ENCODE peak calls at places on chromosome 15, in six cellular contexts. P is PC-3, R is GM23248, J is IMR-90, C is H9, D is fibroblast of lung. G is an unnamed sample. For H4K20me1 and H3K9me3, the result is how much of the 10 kb centered on the place peaks cover.

GRCh38 chr15:68526269-68526668 is 52.5 kb upstream of the CORO2B start:
- DNase-seq in J (peak), C (no peak), R (peak), D (peak), P (peak), G (no peak)

GRCh38 chr15:98903377-98904018 is 104.1 kb downstream of the PGPEP1L start:
- DNase-seq in R (peak), D (peak), J (peak), C (no peak), P (peak), G (no peak)

GRCh38 chr15:54518145-54518941 is 540.1 kb downstream of the UNC13C start:
- DNase-seq in J (no peak), P (no peak), D (no peak), C (no peak), R (no peak), G (peak)

GRCh38 chr15:55742927-55743614 is at the start of gene PRTG:
- DNase-seq in D (peak), C (peak), J (peak), R (peak), P (peak), G (peak)

GRCh38 chr15:63035977-63036376 is 6.6 kb upstream of the TPM1 start:
- DNase-seq in P (no peak), C (no peak), R (no peak), J (no peak), D (no peak), G (no peak)

GRCh38 chr15:89654847-89655805 is at the start of gene KIF7:
- DNase-seq in C (peak), J (peak), P (peak), D (peak), R (peak), G (peak)

GRCh38 chr15:86384191-86384590 is 304.5 kb downstream of the AGBL1 start:
- DNase-seq in R (no peak), D (no peak), C (no peak), P (no peak), J (no peak), G (no peak)

GRCh38 chr15:45084163-45084562 is 29.8 kb downstream of the DUOX2 start:
- DNase-seq in C (no peak), R (no peak), J (no peak), D (no peak), P (no peak), G (no peak)

GRCh38 chr15:49135342-49135857 is 20.0 kb downstream of the COPS2 start:
- DNase-seq in C (no peak), P (no peak), D (peak), J (peak), R (peak), G (no peak)

GRCh38 chr15:31459011-31459748 is 132.5 kb downstream of the KLF13 start:
- DNase-seq in R (peak), D (no peak), J (peak), P (no peak), C (no peak), G (no peak)

GRCh38 chr15:43440721-43441281 is 52.2 kb downstream of the TP53BP1 start:
- DNase-seq in R (peak), J (peak), P (peak), C (peak), D (peak), G (peak)

GRCh38 chr15:89462198-89462912 is 34.0 kb downstream of the RHCG start:
- DNase-seq in R (peak), D (peak), J (peak), P (no peak), C (no peak), G (no peak)

GRCh38 chr15:72758195-72758594 is 25.4 kb downstream of the ADPGK start:
- DNase-seq in P (peak), D (peak), J (peak), C (no peak), R (peak), G (peak)

GRCh38 chr15:93196136-93196670 is 107.2 kb upstream of the RGMA start:
- DNase-seq in P (no peak), J (no peak), R (no peak), D (no peak), C (no peak), G (no peak)

GRCh38 chr15:52013151-52013791 is 5.7 kb upstream of the MAPK6 start:
- DNase-seq in C (no peak), R (peak), D (peak), P (peak), J (peak), G (no peak)

GRCh38 chr15:60004846-60005351 is 788 bp downstream of the FOXB1 start:
- DNase-seq in R (peak), C (peak), D (peak), J (peak), P (no peak), G (no peak)
- H4K20me1 ChIP-seq in R (under half), C (under half), D (under half), J (under half), P (under half), G (under half)

GRCh38 chr15:40197434-40197833 is 36.6 kb downstream of the BUB1B start:
- DNase-seq in C (no peak), D (no peak), J (no peak), P (no peak), R (no peak), G (no peak)

GRCh38 chr15:40190591-40190990 is 29.7 kb downstream of the BUB1B start:
- DNase-seq in C (no peak), J (peak), P (peak), D (peak), R (peak), G (no peak)

GRCh38 chr15:40198364-40199085 is 37.7 kb downstream of the BUB1B start:
- DNase-seq in P (no peak), J (no peak), D (no peak), C (no peak), R (no peak), G (no peak)

DNA sequence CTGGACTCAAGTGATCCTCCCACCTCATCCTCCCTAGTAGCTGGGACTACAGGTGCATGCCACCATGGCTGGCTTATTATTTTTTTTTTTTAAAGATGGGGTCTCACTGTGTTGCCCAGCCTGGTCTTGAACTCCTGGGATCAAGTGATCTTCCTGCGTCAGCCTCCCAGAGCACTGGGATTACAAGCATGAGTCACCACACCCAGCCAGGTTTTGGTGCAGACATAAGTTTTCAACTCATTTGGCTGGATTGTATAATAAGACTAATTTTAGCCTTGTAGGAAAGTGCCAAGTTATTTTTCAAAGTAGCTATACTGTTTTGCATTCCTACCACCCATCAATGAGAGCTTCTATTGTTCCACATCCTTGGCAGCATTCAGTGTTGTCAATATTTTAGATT is 32.1 kb downstream of the BUB1B start:
- DNase-seq in R (peak), D (peak), P (no peak), J (peak), C (no peak), G (no peak)
- H3K9me3 ChIP-seq in R (under half), D (under half), P (under half), J (under half), C (under half), G (under half)

GRCh38 chr15:80109388-80109787 is 43.4 kb upstream of the FAH start:
- DNase-seq in C (no peak), D (no peak), P (no peak), R (no peak), J (no peak), G (no peak)
- H4K20me1 ChIP-seq in C (under half), D (under half), P (under half), R (under half), J (under half), G (half or more)

GRCh38 chr15:76270876-76271275 is 40.4 kb downstream of the ETFA start:
- DNase-seq in D (no peak), P (no peak), C (no peak), R (no peak), J (no peak), G (no peak)

DNA sequence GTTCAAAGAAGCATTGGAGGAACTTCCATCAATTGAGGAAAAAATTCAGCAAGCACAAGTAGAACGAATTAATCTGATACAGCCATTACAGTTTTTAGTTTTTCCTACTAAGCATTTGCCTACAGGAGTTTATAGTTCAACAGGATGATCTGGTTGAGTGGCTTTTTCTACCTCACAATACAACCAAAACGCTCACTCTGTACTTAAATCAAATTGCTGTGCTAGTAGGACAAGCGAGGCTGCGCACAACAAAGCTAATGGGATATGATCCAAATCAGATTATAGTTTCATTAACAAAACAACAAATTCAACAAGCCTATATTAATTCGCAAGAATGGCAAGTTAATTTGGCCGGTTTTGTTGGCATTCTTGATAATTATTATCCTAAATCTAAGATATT is 44.2 kb downstream of the ETFA start:
- DNase-seq in P (no peak), J (no peak), C (no peak), R (no peak), D (no peak), G (no peak)
- H3K9me3 ChIP-seq in P (under half), J (under half), C (under half), R (under half), D (under half), G (under half)

DNA sequence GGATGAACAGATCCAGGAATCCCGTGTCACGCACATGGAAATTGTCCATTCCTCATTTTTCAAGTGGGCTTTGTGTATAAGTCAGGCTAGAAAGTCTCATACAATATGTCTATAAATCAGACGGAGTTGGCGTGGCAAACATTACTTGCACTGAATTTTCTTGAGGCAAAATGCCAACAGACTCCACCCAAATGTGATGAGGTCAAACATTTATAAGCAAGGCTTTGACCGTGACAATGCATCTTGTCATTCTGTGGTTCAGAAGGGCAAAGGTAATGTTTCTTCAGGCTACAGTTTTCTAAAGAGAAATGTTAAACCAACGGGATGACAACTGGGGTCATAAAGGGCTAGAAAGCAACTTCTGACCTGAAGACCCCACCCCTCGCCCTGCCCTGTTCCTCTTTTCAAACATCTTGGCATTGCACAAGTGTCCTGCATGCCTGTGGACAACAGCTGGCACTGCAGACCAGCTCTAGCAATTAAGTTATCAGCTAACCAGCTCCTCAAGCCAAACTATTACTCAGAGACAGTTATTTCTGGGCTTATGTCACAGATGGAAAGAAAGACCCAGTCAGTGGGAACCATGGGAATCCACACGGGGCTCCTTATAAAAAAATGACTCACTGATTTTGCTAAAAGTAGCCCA is 36.5 kb upstream of the SPTBN5 start:
- DNase-seq in P (peak), R (peak), C (no peak), J (peak), D (peak), G (peak)
- H4K20me1 ChIP-seq in P (under half), R (under half), C (under half), J (under half), D (under half), G (under half)

GRCh38 chr15:75117993-75118392 is 83.7 kb upstream of the C15orf39 start:
- DNase-seq in D (no peak), R (no peak), P (no peak), C (no peak), J (no peak), G (no peak)
- H3K9me3 ChIP-seq in D (under half), R (under half), P (under half), C (under half), J (under half), G (under half)

GRCh38 chr15:26314577-26314976 is 451.4 kb upstream of the ATP10A start:
- DNase-seq in C (no peak), D (no peak), P (no peak), J (no peak), R (no peak), G (no peak)

GRCh38 chr15:26311710-26312236 is 448.6 kb upstream of the ATP10A start:
- DNase-seq in J (no peak), D (no peak), P (no peak), C (no peak), R (no peak), G (no peak)
- H4K20me1 ChIP-seq in J (under half), D (under half), P (under half), C (under half), R (under half), G (under half)

G was measured in hepatocyte.